ENCODE peak calls at places on chromosome 14, in five cellular contexts. X, B, I, O and M are unnamed samples.

GRCh38 chr14:35355981-35356839 is 48.3 kb downstream of the NFKBIA start:
- DNase-seq in X (no peak), B (no peak), I (no peak), O (peak), M (no peak)

GRCh38 chr14:60346706-60347105 is 97.7 kb downstream of the PPM1A start:
- DNase-seq in X (no peak), B (peak), I (no peak), O (no peak), M (no peak)

GRCh38 chr14:89672636-89673279 is 255.7 kb upstream of the FOXN3 start:
- DNase-seq in X (no peak), B (no peak), I (no peak), O (no peak), M (no peak)

GRCh38 chr14:63508033-63508432 is 35.1 kb downstream of the PPP2R5E start:
- DNase-seq in X (no peak), B (no peak), I (peak), O (no peak), M (no peak)

GRCh38 chr14:55448146-55448614 is 7.8 kb upstream of the TBPL2 start:
- DNase-seq in X (peak), B (no peak), I (no peak), O (peak), M (peak)

GRCh38 chr14:90060312-90060964 is 1.4 kb upstream of the KCNK13 start:
- DNase-seq in X (no peak), B (peak), I (no peak), O (peak), M (no peak)

GRCh38 chr14:47715330-47715729 is 39.9 kb upstream of the MDGA2 start:
- DNase-seq in X (no peak), B (no peak), I (no peak), O (no peak), M (no peak)

GRCh38 chr14:77554816-77555599 is 56.4 kb upstream of the ISM2 start:
- DNase-seq in X (no peak), B (no peak), I (no peak), O (no peak), M (no peak)

GRCh38 chr14:35963209-35963608 is 137.1 kb downstream of the BRMS1L start:
- DNase-seq in X (no peak), B (no peak), I (no peak), O (no peak), M (no peak)

GRCh38 chr14:99524804-99525698 is 43.8 kb downstream of the CCNK start:
- DNase-seq in X (peak), B (no peak), I (no peak), O (no peak), M (no peak)

GRCh38 chr14:98259881-98260280 is 1012.1 kb downstream of the BCL11B start:
- DNase-seq in X (no peak), B (no peak), I (no peak), O (no peak), M (no peak)

GRCh38 chr14:100391777-100392176 is 68.6 kb downstream of the SLC25A47 start:
- DNase-seq in X (no peak), B (no peak), I (no peak), O (no peak), M (no peak)

GRCh38 chr14:54312166-54312801 is 84.5 kb upstream of the CDKN3 start:
- DNase-seq in X (peak), B (no peak), I (no peak), O (no peak), M (peak)

GRCh38 chr14:61659582-61659981 is 35.7 kb upstream of the HIF1A start:
- DNase-seq in X (no peak), B (no peak), I (no peak), O (no peak), M (no peak)

GRCh38 chr14:54108481-54109471 is 152.2 kb upstream of the BMP4 start:
- DNase-seq in X (peak), B (no peak), I (no peak), O (no peak), M (no peak)

GRCh38 chr14:90274808-90275454 is 18.6 kb downstream of the PSMC1 start:
- DNase-seq in X (no peak), B (no peak), I (no peak), O (peak), M (no peak)

GRCh38 chr14:52048132-52048531 is 20.7 kb downstream of the NID2 start:
- DNase-seq in X (no peak), B (no peak), I (no peak), O (no peak), M (no peak)

GRCh38 chr14:99724196-99724891 is 40.2 kb downstream of the CYP46A1 start:
- DNase-seq in X (no peak), B (no peak), I (no peak), O (no peak), M (no peak)

GRCh38 chr14:68173227-68173972 is 353.8 kb downstream of the RAD51B start:
- DNase-seq in X (no peak), B (no peak), I (no peak), O (no peak), M (no peak)

GRCh38 chr14:20489093-20489994 is 16.0 kb upstream of the RNASE10 start:
- DNase-seq in X (no peak), B (no peak), I (no peak), O (no peak), M (no peak)

GRCh38 chr14:96383445-96383844 is 8.5 kb upstream of the AK7 start:
- DNase-seq in X (no peak), B (no peak), I (no peak), O (no peak), M (no peak)

GRCh38 chr14:104971447-104972240 is 6.5 kb downstream of the AHNAK2 start:
- DNase-seq in X (no peak), B (no peak), I (no peak), O (no peak), M (no peak)

GRCh38 chr14:95137804-95138167 is 19.5 kb downstream of the DICER1 start:
- DNase-seq in X (no peak), B (no peak), I (no peak), O (no peak), M (no peak)

GRCh38 chr14:91303091-91303923 is 58.8 kb upstream of the GPR68 start:
- DNase-seq in X (no peak), B (no peak), I (peak), O (peak), M (peak)

GRCh38 chr14:54002653-54003052 is 46.0 kb upstream of the BMP4 start:
- DNase-seq in X (peak), B (no peak), I (no peak), O (no peak), M (no peak)

GRCh38 chr14:65414961-65415589 is 2.5 kb downstream of the FUT8 start:
- DNase-seq in X (peak), B (peak), I (peak), O (no peak), M (no peak)

GRCh38 chr14:73235531-73236155 is 1.7 kb upstream of the PAPLN start:
- DNase-seq in X (no peak), B (no peak), I (no peak), O (no peak), M (no peak)